ENCODE peak calls at places on chromosomes 6 and 20, in seven cellular contexts. O, B, F, P, A, V and E are unnamed samples.

GRCh38 chr6:49326337-49326736 is 136.7 kb downstream of the MMUT start:
- DNase-seq in O (no peak), B (no peak), F (peak; percentile 73), P (no peak), A (no peak), V (no peak), E (no peak)

GRCh38 chr20:57872816-57873409 is 163.1 kb upstream of the PMEPA1 start:
- DNase-seq in O (no peak), B (no peak), F (no peak), P (no peak), A (no peak), V (no peak), E (no peak)

GRCh38 chr6:56594699-56595098 is 48.0 kb downstream of the DST start:
- DNase-seq in O (no peak), B (no peak), F (no peak), P (no peak), A (no peak), V (no peak), E (peak; percentile 31)

GRCh38 chr20:48421547-48421946 is 406.3 kb downstream of the PREX1 start:
- DNase-seq in O (no peak), B (no peak), F (no peak), P (no peak), A (no peak), V (no peak), E (peak; percentile 17)

GRCh38 chr20:44494266-44494665 is 18.6 kb downstream of the TTPAL start:
- DNase-seq in O (no peak), B (no peak), F (peak; percentile 67), P (no peak), A (no peak), V (no peak), E (no peak)

GRCh38 chr20:18739785-18740184 is 73.8 kb upstream of the SCP2D1 start:
- DNase-seq in O (peak; percentile 39), B (no peak), F (peak; percentile 66), P (peak; percentile 42), A (no peak), V (no peak), E (no peak)

GRCh38 chr20:51335329-51335841 is 207.1 kb downstream of the NFATC2 start:
- DNase-seq in O (no peak), B (no peak), F (peak; percentile 100), P (no peak), A (no peak), V (peak; percentile 40), E (no peak)

GRCh38 chr6:127539292-127539691 is 20.2 kb upstream of the MTCL3 start:
- DNase-seq in O (no peak), B (no peak), F (peak; percentile 16), P (no peak), A (no peak), V (no peak), E (peak; percentile 20)

GRCh38 chr20:48761914-48762313 is 65.9 kb downstream of the PREX1 start:
- DNase-seq in O (no peak), B (no peak), F (no peak), P (no peak), A (no peak), V (no peak), E (no peak)

GRCh38 chr6:75084872-75085381 is 120.9 kb downstream of the COL12A1 start:
- DNase-seq in O (peak; percentile 42), B (no peak), F (no peak), P (no peak), A (peak; percentile 67), V (no peak), E (no peak)

GRCh38 chr6:30945281-30945680 is 4.5 kb downstream of the MUCL3 start:
- DNase-seq in O (no peak), B (no peak), F (no peak), P (no peak), A (no peak), V (no peak), E (no peak)

GRCh38 chr6:37554480-37554819 is 54.8 kb upstream of the CCDC167 start:
- DNase-seq in O (no peak), B (no peak), F (peak; percentile 66), P (no peak), A (no peak), V (no peak), E (no peak)

GRCh38 chr6:159100789-159101182 is 56.0 kb upstream of the TAGAP start:
- DNase-seq in O (no peak), B (no peak), F (no peak), P (peak; percentile 12), A (no peak), V (no peak), E (no peak)

GRCh38 chr6:159099311-159099710 is 54.5 kb upstream of the TAGAP start:
- DNase-seq in O (no peak), B (no peak), F (no peak), P (peak; percentile 10), A (no peak), V (no peak), E (no peak)

GRCh38 chr6:159098636-159099106 is 53.9 kb upstream of the TAGAP start:
- DNase-seq in O (no peak), B (peak; percentile 53), F (no peak), P (peak; percentile 18), A (no peak), V (no peak), E (peak; percentile 64)

GRCh38 chr6:159101656-159102055 is 56.9 kb upstream of the TAGAP start:
- DNase-seq in O (no peak), B (no peak), F (no peak), P (peak; percentile 6), A (no peak), V (no peak), E (no peak)

DNA sequence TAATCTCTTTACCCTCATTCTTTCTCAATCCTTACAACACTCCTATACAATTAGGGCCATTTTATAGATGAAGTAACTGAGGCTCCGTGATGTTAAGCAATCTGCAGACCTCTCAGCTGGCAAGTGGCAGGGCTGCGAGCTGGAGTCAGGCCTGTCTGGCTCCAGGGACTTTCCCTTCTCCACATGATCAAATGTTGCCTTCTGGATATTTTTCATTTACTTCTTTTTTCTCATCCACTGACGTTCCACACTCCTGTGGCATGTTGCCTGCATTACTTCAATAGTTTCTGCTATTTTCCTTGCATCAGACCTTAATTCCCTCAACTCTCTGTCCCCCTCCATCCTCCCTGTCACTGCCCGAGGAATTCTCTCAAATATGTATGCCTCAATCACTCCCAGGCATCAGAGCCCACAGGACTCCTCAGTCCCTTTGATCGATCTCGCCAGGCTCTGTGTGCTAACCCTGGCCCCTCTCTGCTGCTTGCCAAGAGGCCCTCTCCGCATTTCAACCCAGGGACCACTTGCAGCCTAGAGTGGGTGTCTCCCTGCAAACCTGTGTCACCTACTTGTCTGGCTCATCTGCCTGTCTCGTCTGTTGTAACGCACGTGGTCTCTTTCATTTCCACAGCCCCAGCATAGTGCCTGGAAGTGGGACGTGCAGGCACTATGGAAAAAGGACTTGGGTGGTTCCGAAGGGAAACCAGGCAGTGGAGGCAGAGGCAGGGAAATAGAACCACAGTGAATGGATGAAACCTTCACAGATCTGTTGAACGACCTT is 55.4 kb upstream of the TAGAP start:
- DNase-seq in O (no peak), B (no peak), F (no peak), P (peak; percentile 13), A (no peak), V (no peak), E (no peak)
- H3K4me1 ChIP-seq in O (peaks cover 36% of the 10 kb centered on the region), B (peaks cover 60% of the 10 kb centered on the region), F (no peaks in the 10 kb centered on the region), P (peaks cover 3% of the 10 kb centered on the region), A (no peaks in the 10 kb centered on the region), V (no peaks in the 10 kb centered on the region), E (peaks cover 91% of the 10 kb centered on the region)

DNA sequence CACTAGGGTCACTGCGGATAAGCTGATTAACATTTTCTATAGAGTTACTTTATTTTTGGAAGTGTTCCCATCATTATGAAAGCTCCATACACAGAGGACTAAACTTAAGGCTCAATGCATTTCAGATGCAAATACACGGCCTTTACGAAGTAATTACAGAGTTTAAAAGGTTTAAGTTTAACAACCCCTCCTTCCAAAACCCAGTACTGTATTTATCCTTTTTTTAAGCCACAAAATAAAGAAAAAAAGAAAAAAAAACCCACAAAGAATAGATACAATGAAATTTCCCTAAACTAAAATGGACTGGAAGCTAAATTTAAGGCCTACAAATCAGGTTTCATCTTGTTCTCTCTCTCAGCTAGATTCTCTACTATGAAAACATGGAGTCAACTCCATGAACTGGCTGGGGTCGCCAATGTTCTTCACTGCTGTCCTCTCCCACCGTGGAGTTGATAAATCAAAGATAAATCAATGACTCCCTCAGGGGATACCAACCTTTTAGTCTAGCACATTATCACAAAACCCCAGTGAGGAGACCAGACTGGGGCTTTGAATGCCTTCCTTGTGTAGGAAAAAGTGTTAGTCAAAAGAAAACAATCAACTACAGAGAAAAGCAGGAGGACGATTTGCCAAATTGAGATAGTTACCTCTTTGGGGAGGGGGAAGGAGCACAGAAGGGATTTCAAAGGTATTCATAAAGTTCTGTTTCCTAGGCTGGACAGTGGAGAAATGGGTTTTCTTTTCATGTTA is 52.5 kb downstream of the TNFRSF21 start:
- DNase-seq in O (no peak), B (no peak), F (no peak), P (no peak), A (no peak), V (no peak), E (no peak)
- H3K4me1 ChIP-seq in O (no peaks in the 10 kb centered on the region), B (no peaks in the 10 kb centered on the region), F (no peaks in the 10 kb centered on the region), P (no peaks in the 10 kb centered on the region), A (peaks cover 2% of the 10 kb centered on the region), V (no peaks in the 10 kb centered on the region), E (peaks cover 42% of the 10 kb centered on the region)

GRCh38 chr6:4010035-4010434 is 68.9 kb downstream of the FAM217A start:
- DNase-seq in O (no peak), B (no peak), F (no peak), P (no peak), A (no peak), V (no peak), E (no peak)

GRCh38 chr6:4009486-4009885 is 69.5 kb downstream of the FAM217A start:
- DNase-seq in O (no peak), B (no peak), F (no peak), P (no peak), A (no peak), V (no peak), E (no peak)

GRCh38 chr6:4004249-4004648 is 74.7 kb downstream of the FAM217A start:
- DNase-seq in O (no peak), B (no peak), F (no peak), P (no peak), A (no peak), V (no peak), E (no peak)

GRCh38 chr6:4010682-4011081 is 68.3 kb downstream of the FAM217A start:
- DNase-seq in O (no peak), B (no peak), F (no peak), P (no peak), A (no peak), V (no peak), E (peak; percentile 24)

DNA sequence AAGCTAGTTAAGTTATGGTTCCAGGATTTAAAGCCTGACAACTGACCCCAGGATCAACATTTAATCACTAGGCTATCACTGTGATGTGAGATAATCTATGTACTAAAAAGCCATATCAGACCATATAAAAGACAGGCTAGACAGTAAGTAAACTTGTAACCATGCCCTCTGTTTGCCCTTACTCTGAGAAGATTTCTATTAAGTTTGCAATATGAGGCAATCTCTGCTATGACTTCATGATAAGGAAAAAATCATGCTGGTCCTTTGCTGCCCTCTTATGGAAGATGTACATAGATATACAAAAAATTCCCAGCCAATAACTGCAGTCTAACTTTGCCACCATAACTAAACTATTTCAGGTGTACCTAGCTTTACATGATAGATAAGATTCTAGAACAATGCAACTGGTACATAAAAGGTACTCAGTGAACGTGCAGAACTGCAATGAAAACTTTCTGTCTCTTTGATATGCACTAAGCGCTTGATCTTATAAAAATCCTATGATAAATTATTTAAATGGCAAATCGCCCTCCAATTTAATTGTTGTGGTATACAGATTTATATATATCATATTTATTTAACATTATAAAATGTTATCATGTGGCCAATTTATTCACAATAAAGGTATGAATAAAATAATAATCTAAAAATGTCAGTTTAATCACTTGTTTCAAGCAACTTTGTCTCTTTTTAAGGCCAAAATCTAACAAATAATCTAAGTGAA is 70.5 kb downstream of the FAM217A start:
- DNase-seq in O (no peak), B (no peak), F (peak; percentile 78), P (no peak), A (no peak), V (peak; percentile 43), E (peak; percentile 66)
- H3K4me1 ChIP-seq in O (peaks cover 28% of the 10 kb centered on the region), B (peaks cover 36% of the 10 kb centered on the region), F (peaks cover 3% of the 10 kb centered on the region), P (peaks cover 7% of the 10 kb centered on the region), A (no peaks in the 10 kb centered on the region), V (peaks cover 39% of the 10 kb centered on the region), E (peaks cover 14% of the 10 kb centered on the region)

GRCh38 chr20:63025534-63026331 is 19.0 kb upstream of the BHLHE23 start:
- DNase-seq in O (no peak), B (no peak), F (peak; percentile 4), P (no peak), A (peak; percentile 34), V (no peak), E (no peak)
- H3K4me1 ChIP-seq in O (no peaks in the 10 kb centered on the region), B (peaks cover 20% of the 10 kb centered on the region), F (no peaks in the 10 kb centered on the region), P (no peaks in the 10 kb centered on the region), A (peaks cover 1% of the 10 kb centered on the region), V (peaks cover 2% of the 10 kb centered on the region), E (no peaks in the 10 kb centered on the region)